ENCODE peak calls at places on chromosome 17, in four cellular contexts. One of them, this sample, is unnamed.

GRCh38 chr17:37147301-37147812 is 198.6 kb downstream of the AATF start:
- DNase-seq in GM12878: peak; percentile 27
- DNase-seq in K562: no peak
- DNase-seq in HL-60: no peak
- DNase-seq in this sample: peak; percentile 15

GRCh38 chr17:41678907-41679739 is 9.6 kb upstream of the EIF1 start:
- DNase-seq in HL-60: peak; percentile 65
- DNase-seq in K562: peak; percentile 69
- DNase-seq in GM12878: peak; percentile 84
- DNase-seq in this sample: no peak

GRCh38 chr17:42304187-42305030 is 16.1 kb downstream of the STAT5A start:
- DNase-seq in K562: no peak
- DNase-seq in GM12878: no peak
- DNase-seq in HL-60: no peak
- DNase-seq in this sample: no peak

GRCh38 chr17:65283704-65284103 is 146.5 kb downstream of the RGS9 start:
- DNase-seq in K562: no peak
- DNase-seq in GM12878: no peak
- DNase-seq in HL-60: no peak
- DNase-seq in this sample: no peak

GRCh38 chr17:14971054-14971453 is 294.1 kb downstream of the PMP22 start:
- DNase-seq in HL-60: no peak
- DNase-seq in K562: no peak
- DNase-seq in GM12878: no peak
- DNase-seq in this sample: no peak

GRCh38 chr17:7686221-7687071 is 844 bp downstream of the TP53 start:
- DNase-seq in HL-60: peak; percentile 68
- DNase-seq in GM12878: peak; percentile 86
- DNase-seq in K562: peak; percentile 43
- DNase-seq in this sample: no peak

GRCh38 chr17:17320188-17320910 is 17.2 kb downstream of the NT5M start:
- DNase-seq in GM12878: no peak
- DNase-seq in K562: no peak
- DNase-seq in HL-60: no peak
- DNase-seq in this sample: no peak

GRCh38 chr17:7208027-7208571 is 11.5 kb downstream of the DLG4 start:
- DNase-seq in K562: no peak
- DNase-seq in GM12878: no peak
- DNase-seq in HL-60: no peak
- DNase-seq in this sample: no peak

GRCh38 chr17:10737168-10737622 is 7.4 kb upstream of the TMEM220 start:
- DNase-seq in K562: peak; percentile 37
- DNase-seq in HL-60: peak; percentile 11
- DNase-seq in GM12878: no peak
- DNase-seq in this sample: no peak

GRCh38 chr17:78271419-78272160 is 40.2 kb downstream of the TMEM235 start:
- DNase-seq in HL-60: no peak
- DNase-seq in GM12878: no peak
- DNase-seq in K562: peak; percentile 70
- DNase-seq in this sample: no peak

GRCh38 chr17:41058741-41059140 is 1.2 kb downstream of the KRTAP2-3 start:
- DNase-seq in HL-60: no peak
- DNase-seq in GM12878: no peak
- DNase-seq in K562: no peak
- DNase-seq in this sample: no peak

GRCh38 chr17:60102632-60103047 is 23.9 kb upstream of the HEATR6 start:
- DNase-seq in K562: no peak
- DNase-seq in HL-60: peak; percentile 73
- DNase-seq in GM12878: no peak
- DNase-seq in this sample: no peak

GRCh38 chr17:82370471-82371332 is 863 bp upstream of the UTS2R start:
- DNase-seq in HL-60: no peak
- DNase-seq in GM12878: no peak
- DNase-seq in K562: no peak
- DNase-seq in this sample: peak; percentile 62

GRCh38 chr17:16117149-16117548 is 98.2 kb downstream of the NCOR1 start:
- DNase-seq in HL-60: no peak
- DNase-seq in GM12878: no peak
- DNase-seq in K562: no peak
- DNase-seq in this sample: no peak

GRCh38 chr17:66942453-66943264 is 21.8 kb upstream of the CACNG4 start:
- DNase-seq in HL-60: no peak
- DNase-seq in GM12878: no peak
- DNase-seq in K562: no peak
- DNase-seq in this sample: no peak

GRCh38 chr17:15171433-15172047 is 93.6 kb downstream of the PMP22 start:
- DNase-seq in HL-60: peak; percentile 42
- DNase-seq in K562: peak; percentile 41
- DNase-seq in GM12878: no peak
- DNase-seq in this sample: peak; percentile 23

DNA sequence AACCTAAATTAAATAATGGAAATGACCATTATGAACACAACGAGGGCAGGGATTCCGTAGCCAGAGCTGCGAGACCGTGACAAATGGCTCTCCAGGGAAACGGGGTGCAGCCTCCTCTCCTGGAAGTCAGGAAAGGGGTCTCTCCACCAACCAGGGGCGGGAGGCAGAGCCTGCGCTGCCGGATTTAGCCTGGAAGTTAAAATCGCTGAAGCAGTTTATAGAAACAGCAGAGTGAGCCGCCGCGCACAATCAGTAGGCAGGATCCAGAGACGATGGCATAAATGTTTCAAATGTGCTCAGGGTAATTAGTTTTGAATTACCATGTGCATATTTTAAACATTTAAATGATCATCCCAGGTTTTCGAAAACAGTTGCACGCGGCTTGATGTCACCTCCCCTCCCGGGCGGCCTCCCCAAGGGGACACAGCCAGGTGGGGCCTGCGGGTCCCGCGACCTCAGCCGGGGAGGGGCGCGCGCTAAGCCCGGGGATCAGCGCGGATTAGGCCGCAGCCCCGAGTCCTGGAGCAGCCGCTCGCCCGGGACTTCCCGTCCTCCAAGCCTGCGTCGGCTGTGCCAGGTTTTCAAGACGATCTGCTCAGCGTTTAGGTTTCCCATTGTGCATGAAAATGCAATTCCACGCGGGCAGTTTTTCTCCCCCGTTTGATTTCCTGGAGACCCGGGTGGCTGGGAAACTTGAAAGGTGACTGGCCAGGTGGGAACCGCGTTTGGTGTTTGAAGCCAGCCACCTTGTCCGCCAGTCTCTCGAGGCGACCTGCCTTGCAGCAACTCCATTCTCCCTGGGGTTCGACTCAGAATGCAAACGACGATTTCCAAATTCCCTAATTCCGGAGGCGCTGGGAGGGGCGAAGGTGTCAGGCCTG is 78.3 kb downstream of the RPA1 start:
- DNase-seq in HL-60: peak; percentile 2
- DNase-seq in K562: no peak
- DNase-seq in GM12878: no peak
- DNase-seq in this sample: no peak
- TF ChIP-seq SPI1 in HL-60: no peak
- TF ChIP-seq SPI1 in K562: no peak
- TF ChIP-seq SPI1 in GM12878: no peak
- TF ChIP-seq SPI1 in this sample: no peak

DNA sequence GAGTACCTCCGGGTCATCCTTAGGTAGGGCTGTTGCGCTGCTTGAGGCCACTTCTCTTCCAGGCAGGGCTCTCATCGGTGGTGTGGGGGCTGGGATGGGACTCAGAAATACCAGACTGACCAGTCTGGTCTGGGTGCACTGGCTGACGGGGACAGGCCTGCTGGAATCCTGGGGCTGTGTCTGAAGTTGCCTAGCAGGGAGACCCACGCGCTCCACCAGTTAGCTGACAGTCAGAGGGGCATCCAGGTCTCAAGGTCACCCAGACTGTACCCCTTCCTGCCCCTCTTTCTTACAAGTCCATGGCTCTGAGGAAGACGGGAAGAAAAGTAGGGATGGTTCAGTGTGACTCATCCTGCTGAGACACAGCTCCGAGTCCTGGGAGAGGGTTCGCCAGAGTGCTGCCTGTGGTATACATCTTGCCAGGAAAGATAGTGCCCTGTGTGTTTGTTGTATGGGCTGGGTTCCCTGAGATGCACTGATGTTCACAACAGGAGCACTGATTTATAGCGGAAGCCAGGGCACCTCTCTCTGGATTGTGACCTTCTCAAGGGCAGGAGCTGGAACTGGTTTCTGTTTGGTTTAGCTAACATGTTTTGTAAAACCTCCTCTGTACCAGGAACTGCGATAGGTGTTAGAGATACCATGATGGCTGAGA is 97.7 kb downstream of the OR1D5 start:
- DNase-seq in K562: no peak
- DNase-seq in GM12878: no peak
- DNase-seq in HL-60: no peak
- DNase-seq in this sample: no peak
- TF ChIP-seq SPI1 in K562: no peak
- TF ChIP-seq SPI1 in GM12878: no peak
- TF ChIP-seq SPI1 in HL-60: no peak
- TF ChIP-seq SPI1 in this sample: no peak

DNA sequence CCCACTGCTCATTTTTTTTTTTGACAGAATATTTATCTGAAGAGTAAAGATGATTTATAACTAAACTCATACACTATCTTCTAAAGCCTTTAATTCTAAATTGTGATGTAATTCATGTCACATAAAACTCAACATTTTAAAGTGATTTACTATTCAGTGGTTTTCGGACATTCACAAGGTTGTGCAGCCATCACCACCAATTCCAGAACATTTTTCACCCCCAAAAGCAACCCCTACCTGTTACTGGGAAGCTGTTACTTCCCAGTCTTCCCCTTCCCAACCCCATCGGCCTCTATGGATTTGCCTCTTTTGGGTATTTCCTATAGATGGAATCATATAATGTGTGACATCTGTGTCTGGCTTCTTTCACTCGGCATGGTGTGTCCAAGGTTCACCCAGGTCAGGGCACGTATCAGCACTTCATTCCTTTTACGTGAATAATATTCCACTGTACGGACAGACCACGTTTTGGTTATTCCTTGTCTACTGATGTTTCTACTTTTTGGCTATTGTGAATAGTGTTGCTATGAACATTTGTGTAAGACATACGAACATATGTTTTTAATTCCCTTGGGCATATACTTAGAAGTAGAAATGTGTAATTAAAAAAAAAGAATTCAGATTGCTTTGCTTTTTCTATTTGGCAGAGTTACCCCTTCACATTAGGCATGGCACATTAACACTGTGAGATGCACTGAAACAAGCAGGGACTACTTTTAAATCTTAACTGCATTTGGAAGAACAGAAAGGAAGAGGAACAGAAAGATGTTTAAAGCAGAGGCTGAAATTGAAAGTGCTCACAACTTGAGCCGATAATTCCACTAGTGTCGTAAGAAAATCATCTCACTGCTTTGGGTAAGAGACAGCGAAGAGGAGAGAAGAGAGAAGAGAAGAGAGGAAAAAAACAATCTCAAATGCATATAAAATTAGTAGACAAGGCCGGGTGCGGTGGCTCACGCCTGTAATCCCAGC is 105.4 kb downstream of the VPS53 start:
- DNase-seq in HL-60: no peak
- DNase-seq in GM12878: peak; percentile 30
- DNase-seq in K562: no peak
- DNase-seq in this sample: no peak
- TF ChIP-seq SPI1 in HL-60: no peak
- TF ChIP-seq SPI1 in GM12878: peak; percentile 60
- TF ChIP-seq SPI1 in K562: no peak
- TF ChIP-seq SPI1 in this sample: peak; percentile 63

GRCh38 chr17:76032073-76032779 is 5.1 kb upstream of the EVPL start:
- DNase-seq in GM12878: no peak
- DNase-seq in K562: no peak
- DNase-seq in HL-60: no peak
- DNase-seq in this sample: no peak

GRCh38 chr17:76033139-76033538 is 6.0 kb upstream of the EVPL start:
- DNase-seq in HL-60: no peak
- DNase-seq in K562: no peak
- DNase-seq in GM12878: no peak
- DNase-seq in this sample: no peak

GRCh38 chr17:76036497-76037380 is 9.6 kb upstream of the EVPL start:
- DNase-seq in K562: no peak
- DNase-seq in HL-60: no peak
- DNase-seq in GM12878: no peak
- DNase-seq in this sample: no peak

GRCh38 chr17:76034433-76035185 is 7.5 kb upstream of the EVPL start:
- DNase-seq in K562: no peak
- DNase-seq in HL-60: no peak
- DNase-seq in GM12878: no peak
- DNase-seq in this sample: no peak

DNA sequence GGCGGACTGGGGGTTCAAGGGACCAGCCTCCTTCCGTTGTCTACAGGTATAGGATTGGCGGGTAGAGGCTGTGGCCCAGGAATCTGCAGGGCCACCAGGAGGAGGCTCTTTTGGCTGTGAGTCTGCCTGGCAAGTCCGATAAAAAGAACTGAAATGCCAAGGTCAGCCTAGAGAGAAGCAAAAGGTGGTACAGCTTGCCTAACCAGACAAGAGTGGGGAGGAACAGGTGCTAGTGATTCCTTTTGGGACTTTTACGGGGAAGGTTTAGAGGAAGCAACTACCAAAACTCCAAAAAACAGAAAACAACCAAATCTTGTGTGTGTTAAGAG is 5.6 kb upstream of the EVPL start:
- DNase-seq in K562: no peak
- DNase-seq in GM12878: no peak
- DNase-seq in HL-60: no peak
- DNase-seq in this sample: no peak
- TF ChIP-seq SPI1 in K562: no peak
- TF ChIP-seq SPI1 in GM12878: no peak
- TF ChIP-seq SPI1 in HL-60: no peak
- TF ChIP-seq SPI1 in this sample: no peak

GRCh38 chr17:44536090-44536960 is 21.0 kb upstream of the FZD2 start:
- DNase-seq in GM12878: no peak
- DNase-seq in K562: no peak
- DNase-seq in HL-60: no peak
- DNase-seq in this sample: no peak
- TF ChIP-seq SPI1 in GM12878: no peak
- TF ChIP-seq SPI1 in K562: no peak
- TF ChIP-seq SPI1 in HL-60: no peak
- TF ChIP-seq SPI1 in this sample: no peak